ENCODE peak calls at places on chromosomes 12 and 14, in ten cellular contexts. O, Y, K, M, W, I, S, P, X and J are unnamed samples. For H3K4me1 and H3K36me3, the result is how much of the 10 kb centered on the place peaks cover.

GRCh38 chr12:14950982-14951746 is 10.2 kb downstream of the ARHGDIB start:
- DNase-seq in K (no peak), Y (no peak), O (peak), S (no peak), P (peak), W (peak), M (no peak), I (no peak), X (no peak), J (no peak)

GRCh38 chr14:49774111-49774510 is 6.2 kb downstream of the KLHDC2 start:
- DNase-seq in I (no peak), W (no peak), P (no peak), S (no peak), O (no peak), Y (no peak), X (no peak), K (no peak), M (no peak), J (no peak)

GRCh38 chr12:109582636-109583035 is 9.0 kb downstream of the MVK start:
- DNase-seq in P (peak), Y (peak), O (no peak), W (no peak), X (no peak), S (no peak), M (no peak), I (no peak), K (no peak), J (no peak)

GRCh38 chr12:132161046-132161781 is 17.0 kb downstream of the NOC4L start:
- DNase-seq in Y (peak), K (no peak), I (no peak), M (no peak), W (no peak), O (no peak), P (no peak), X (no peak), S (no peak), J (no peak)

GRCh38 chr12:19230299-19230866 is 100.8 kb downstream of the PLEKHA5 start:
- DNase-seq in M (no peak), K (no peak), O (no peak), S (no peak), I (peak), W (no peak), X (no peak), P (no peak), Y (no peak), J (no peak)

GRCh38 chr14:69259531-69260245 is at the start of gene GALNT16:
- DNase-seq in S (no peak), P (no peak), Y (no peak), I (peak), K (peak), M (peak), X (no peak), W (peak), O (peak), J (no peak)

GRCh38 chr14:65880507-65880906 is 468.0 kb downstream of the FUT8 start:
- DNase-seq in O (no peak), K (no peak), W (no peak), X (no peak), I (no peak), S (no peak), M (peak), Y (no peak), P (no peak), J (no peak)

GRCh38 chr12:50251619-50252300 is 31.6 kb downstream of the LIMA1 start:
- DNase-seq in K (no peak), P (peak), W (no peak), Y (no peak), X (no peak), M (no peak), I (no peak), O (no peak), S (no peak), J (no peak)

GRCh38 chr12:75705749-75706719 is 194.6 kb upstream of the KRR1 start:
- DNase-seq in X (no peak), Y (no peak), S (no peak), M (peak), W (no peak), K (peak), O (no peak), P (no peak), I (peak), J (no peak)

GRCh38 chr12:23614280-23614679 is 335.2 kb downstream of the SOX5 start:
- DNase-seq in W (no peak), Y (no peak), K (no peak), O (no peak), S (no peak), P (no peak), I (no peak), X (no peak), M (no peak), J (no peak)

GRCh38 chr14:67722293-67722692 is 20.6 kb downstream of the RDH12 start:
- DNase-seq in W (no peak), Y (peak), P (peak), X (peak), I (peak), M (peak), S (peak), K (no peak), O (peak), J (no peak)

GRCh38 chr14:69895109-69895508 is 15.9 kb downstream of the SMOC1 start:
- DNase-seq in O (no peak), W (no peak), P (no peak), M (no peak), S (no peak), X (no peak), I (no peak), K (no peak), Y (no peak), J (no peak)

GRCh38 chr12:39402922-39403321 is 40.0 kb downstream of the KIF21A start:
- DNase-seq in M (peak), I (no peak), W (no peak), O (no peak), P (peak), X (no peak), Y (no peak), S (no peak), K (no peak), J (no peak)

GRCh38 chr14:89533761-89534160 is 116.7 kb upstream of the FOXN3 start:
- DNase-seq in W (no peak), O (no peak), I (no peak), M (no peak), S (no peak), K (no peak), P (no peak), X (no peak), Y (no peak), J (no peak)

GRCh38 chr12:15931590-15932053 is 20.5 kb downstream of the DERA start:
- DNase-seq in S (no peak), K (no peak), O (no peak), M (peak), P (no peak), W (no peak), I (no peak), Y (no peak), X (no peak), J (no peak)

GRCh38 chr14:23729720-23730387 is 93.7 kb downstream of the DHRS2 start:
- DNase-seq in I (no peak), S (no peak), M (peak), P (no peak), X (no peak), W (no peak), Y (no peak), K (no peak), O (no peak), J (no peak)

GRCh38 chr14:77097006-77097688 is 911 bp upstream of the CIPC start:
- DNase-seq in P (no peak), O (no peak), X (no peak), I (no peak), S (no peak), K (no peak), W (no peak), Y (no peak), M (no peak), J (peak)

GRCh38 chr12:14059538-14059937 is 78.1 kb upstream of the GRIN2B start:
- DNase-seq in W (no peak), Y (no peak), M (no peak), S (no peak), K (no peak), P (no peak), O (no peak), X (no peak), I (no peak), J (no peak)

GRCh38 chr14:64465208-64465821 is at the start of gene AKAP5:
- DNase-seq in X (peak), Y (peak), I (peak), M (peak), O (peak), S (peak), K (peak), W (peak), P (no peak), J (peak)

GRCh38 chr14:98909251-98909944 is 362.6 kb downstream of the BCL11B start:
- DNase-seq in O (no peak), K (no peak), W (no peak), X (peak), M (peak), S (no peak), I (peak), Y (no peak), P (peak), J (no peak)

GRCh38 chr12:1104088-1104800 is 113.2 kb downstream of the ERC1 start:
- DNase-seq in W (no peak), K (no peak), X (no peak), P (no peak), I (no peak), M (no peak), S (no peak), O (no peak), Y (no peak), J (no peak)

GRCh38 chr14:32200368-32201195 is 1.3 kb upstream of the RNU6-7 start:
- DNase-seq in X (no peak), O (no peak), M (no peak), Y (no peak), P (no peak), K (no peak), S (no peak), W (no peak), I (no peak), J (no peak)

GRCh38 chr12:23813206-23813605 is 136.3 kb downstream of the SOX5 start:
- DNase-seq in P (no peak), O (no peak), S (no peak), X (no peak), I (no peak), W (no peak), K (no peak), M (no peak), Y (no peak), J (no peak)

GRCh38 chr12:102567031-102567985 is 86.9 kb upstream of the IGF1 start:
- DNase-seq in M (peak), I (no peak), O (no peak), X (no peak), W (no peak), P (peak), Y (no peak), S (no peak), K (no peak), J (no peak)
- H3K4me1 ChIP-seq in M (under half), I (under half), O (under half), X (under half), W (under half), P (under half), Y (under half), S (under half), K (under half), J (under half)

DNA sequence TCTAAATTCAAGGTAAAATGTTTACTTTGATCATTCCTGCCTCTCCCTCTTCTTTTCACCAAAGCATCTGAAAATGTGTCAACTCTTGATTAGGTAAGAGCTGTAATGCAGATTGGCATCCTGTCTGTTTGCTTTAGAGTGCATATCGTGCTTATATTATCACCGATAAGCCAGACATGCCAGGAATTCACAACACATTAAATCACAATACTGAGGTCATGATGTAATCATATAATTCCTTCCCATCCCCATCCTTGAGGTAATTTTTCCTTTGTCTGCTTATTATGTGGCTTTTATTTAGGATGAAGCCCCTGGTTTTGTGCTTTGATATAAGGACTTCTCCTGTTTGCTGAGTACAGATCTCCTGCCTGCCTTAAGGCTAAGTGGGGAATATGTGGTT is 10.2 kb downstream of the DDX47 start:
- DNase-seq in O (no peak), S (no peak), P (peak), W (no peak), Y (no peak), M (peak), K (no peak), X (no peak), I (no peak), J (no peak)
- H3K4me3 ChIP-seq in O (no peak), S (no peak), P (no peak), W (no peak), Y (no peak), M (no peak), K (no peak), X (no peak), I (no peak), J (no peak)

DNA sequence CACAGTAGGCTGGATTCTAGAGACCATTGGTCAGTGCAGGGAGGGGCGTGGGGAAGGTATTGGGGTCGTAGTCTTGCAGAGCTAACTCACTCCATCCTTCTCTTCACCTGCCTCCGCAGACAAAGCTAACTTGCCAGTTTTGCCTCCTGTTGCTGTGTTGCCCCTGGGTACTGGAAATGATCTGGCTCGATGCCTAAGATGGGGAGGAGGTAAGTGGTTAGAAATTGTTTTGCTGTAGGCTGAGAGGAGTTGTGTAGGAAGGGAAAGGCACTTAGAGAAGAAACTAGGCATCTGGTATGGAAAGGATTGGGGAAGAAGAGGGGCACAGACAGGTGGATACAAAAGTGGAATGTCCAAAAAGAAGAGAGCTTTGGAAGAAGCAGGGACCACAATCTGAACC is 11.1 kb downstream of the DGKA start:
- DNase-seq in I (peak), K (no peak), O (no peak), P (no peak), M (no peak), X (no peak), Y (no peak), W (no peak), S (no peak), J (no peak)
- H3K36me3 ChIP-seq in I (under half), K (under half), O (under half), P (half or more), M (under half), X (under half), Y (under half), W (under half), S (under half), J (half or more)

GRCh38 chr14:84252706-84253105 is 1277.2 kb upstream of the FLRT2 start:
- DNase-seq in Y (no peak), X (no peak), P (no peak), S (no peak), I (no peak), O (no peak), W (no peak), M (no peak), K (no peak), J (no peak)

GRCh38 chr14:84247693-84248092 is 1282.3 kb upstream of the FLRT2 start:
- DNase-seq in O (no peak), W (no peak), M (no peak), K (no peak), Y (no peak), P (no peak), S (no peak), I (no peak), X (no peak), J (no peak)

GRCh38 chr14:84254205-84254788 is 1275.6 kb upstream of the FLRT2 start:
- DNase-seq in X (no peak), O (no peak), Y (no peak), W (peak), M (no peak), P (no peak), K (no peak), I (no peak), S (no peak), J (no peak)

DNA sequence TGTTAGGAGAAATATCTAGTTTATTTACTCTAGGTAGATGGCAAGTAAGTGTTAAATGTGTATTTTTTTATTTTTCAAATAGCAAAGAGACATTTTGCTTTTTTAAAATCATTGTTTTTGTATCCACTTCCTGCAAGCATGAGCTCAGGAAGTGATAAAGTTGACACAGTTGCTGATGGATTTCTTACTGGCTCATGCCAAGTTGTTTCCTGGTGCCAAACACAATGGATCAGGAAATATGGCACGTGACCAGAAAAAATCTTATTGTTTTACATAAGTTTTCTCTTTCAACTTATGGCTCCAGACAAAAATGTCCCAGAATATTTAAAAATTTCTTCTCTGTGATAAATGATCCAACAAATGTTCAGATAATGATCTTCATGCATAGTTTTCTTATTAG is 1279.1 kb upstream of the FLRT2 start:
- DNase-seq in P (no peak), X (peak), W (no peak), I (no peak), K (no peak), M (no peak), Y (no peak), O (no peak), S (no peak), J (no peak)
- H3K4me1 ChIP-seq in P (under half), X (under half), W (under half), I (under half), K (under half), M (under half), Y (under half), O (under half), S (under half), J (under half)

GRCh38 chr14:105168496-105168978 is at the start of gene JAG2:
- DNase-seq in X (peak), Y (no peak), O (peak), K (peak), M (peak), W (peak), I (peak), S (no peak), P (peak), J (peak)

GRCh38 chr14:105168979-105169507 is 467 bp upstream of the JAG2 start:
- DNase-seq in K (no peak), W (peak), P (peak), I (no peak), X (no peak), S (no peak), M (peak), O (no peak), Y (no peak), J (no peak)

GRCh38 chr14:105166571-105167302 is 1.8 kb downstream of the JAG2 start:
- DNase-seq in P (peak), K (no peak), X (no peak), I (no peak), W (no peak), Y (no peak), O (no peak), M (no peak), S (no peak), J (no peak)

GRCh38 chr14:105167303-105168092 is 1.1 kb downstream of the JAG2 start:
- DNase-seq in Y (no peak), I (no peak), P (peak), W (no peak), O (peak), X (no peak), K (no peak), S (no peak), M (peak), J (no peak)

DNA sequence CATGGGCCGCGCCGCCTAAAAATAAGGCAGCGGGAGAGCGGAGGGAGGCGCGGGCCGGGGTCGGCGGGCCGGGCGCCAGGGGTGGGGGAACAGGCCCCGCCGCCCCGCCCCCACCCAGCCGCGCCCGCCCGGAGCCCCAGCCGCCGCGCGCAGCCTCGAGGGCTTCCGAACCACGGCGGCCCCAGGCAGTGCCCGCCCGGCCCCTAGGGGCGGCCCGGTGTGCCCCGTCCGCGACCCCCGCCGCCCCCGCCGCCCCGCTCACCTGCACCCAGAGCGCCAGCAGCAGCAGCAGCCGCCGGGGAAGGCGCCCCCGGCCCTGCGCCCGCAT is 519 bp downstream of the JAG2 start:
- DNase-seq in Y (no peak), M (no peak), X (no peak), P (no peak), S (no peak), I (no peak), K (no peak), W (no peak), O (no peak), J (no peak)
- H3K4me3 ChIP-seq in Y (peak), M (no peak), X (no peak), P (peak), S (peak), I (peak), K (peak), W (peak), O (no peak), J (no peak)

GRCh38 chr14:103656031-103656757 is 27.2 kb downstream of the KLC1 start:
- DNase-seq in X (no peak), S (no peak), W (no peak), Y (no peak), K (no peak), I (peak), M (peak), P (no peak), O (no peak), J (no peak)

GRCh38 chr14:103654619-103655018 is 25.6 kb downstream of the KLC1 start:
- DNase-seq in X (no peak), Y (no peak), M (no peak), O (no peak), K (no peak), P (no peak), I (peak), S (no peak), W (no peak), J (no peak)

GRCh38 chr14:103659631-103660030 is 30.6 kb downstream of the KLC1 start:
- DNase-seq in Y (no peak), X (no peak), P (no peak), M (no peak), O (no peak), W (no peak), K (no peak), S (no peak), I (peak), J (no peak)

GRCh38 chr14:103657466-103657865 is 28.5 kb downstream of the KLC1 start:
- DNase-seq in S (no peak), Y (no peak), X (no peak), O (no peak), P (no peak), I (peak), W (no peak), K (no peak), M (peak), J (no peak)

GRCh38 chr14:103656758-103657133 is 27.7 kb downstream of the KLC1 start:
- DNase-seq in K (no peak), W (no peak), I (peak), X (no peak), M (peak), P (no peak), S (no peak), O (no peak), Y (no peak), J (no peak)
- H3K36me3 ChIP-seq in K (under half), W (under half), I (under half), X (under half), M (half or more), P (under half), S (half or more), O (under half), Y (half or more), J (half or more)

DNA sequence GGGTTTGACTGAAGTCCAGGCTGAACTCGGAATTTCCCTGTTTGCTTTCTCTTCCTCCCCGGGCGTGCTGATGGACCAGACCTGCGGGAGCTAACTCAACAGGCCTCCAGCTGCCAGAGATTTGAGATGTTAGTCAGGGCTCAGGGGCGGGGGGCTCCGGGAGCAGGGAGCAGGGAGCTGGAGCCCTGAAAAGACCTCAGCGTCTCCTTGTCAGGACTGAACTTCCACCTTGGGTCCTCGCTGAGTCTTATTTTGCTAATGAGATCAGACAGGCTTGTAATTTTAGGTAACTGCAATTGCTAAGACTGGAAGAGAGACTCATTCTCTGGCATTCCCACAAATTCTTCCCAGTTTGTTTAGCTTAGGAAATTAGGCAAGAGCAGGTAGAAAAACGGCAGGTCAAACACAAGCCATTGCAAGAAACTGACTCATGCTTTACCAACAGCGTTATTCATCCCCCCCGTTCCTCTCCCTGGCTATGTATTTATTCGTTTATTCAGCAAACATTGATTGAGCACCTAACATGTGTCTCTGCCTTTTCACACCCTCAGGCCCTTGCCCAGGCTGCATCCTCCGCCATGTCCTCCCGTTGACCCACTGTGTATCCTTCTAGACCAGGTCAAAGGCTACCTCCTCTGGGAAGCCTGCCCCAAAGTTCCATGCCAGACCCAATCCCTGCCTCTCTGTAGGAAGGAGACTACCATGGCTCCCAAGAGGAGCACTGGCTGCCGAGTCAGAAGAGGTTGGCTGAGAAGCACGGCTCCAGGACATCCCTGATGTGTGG is 80.4 kb upstream of the DIO3 start:
- DNase-seq in O (peak), X (peak), Y (peak), I (peak), P (peak), W (no peak), S (peak), K (peak), M (no peak), J (no peak)
- H3K4me1 ChIP-seq in O (under half), X (under half), Y (under half), I (under half), P (under half), W (under half), S (under half), K (under half), M (under half), J (under half)